ENCODE peak calls at places on chromosomes 3 and 15, in eight cellular contexts. H, S, F, I, G, Z, M and O are unnamed samples.

GRCh38 chr3:154783053-154784037 is 296.8 kb upstream of the MME start:
- DNase-seq in I (no peak), F (no peak), G (no peak), Z (no peak), H (no peak), M (no peak), S (no peak), O (no peak)

GRCh38 chr3:297585-297984 is 101.0 kb downstream of the CHL1 start:
- DNase-seq in I (no peak), M (no peak), F (no peak), Z (no peak), G (no peak), S (no peak), H (no peak), O (no peak)

GRCh38 chr15:69666441-69666882 is 213.8 kb downstream of the RPLP1 start:
- DNase-seq in F (no peak), H (no peak), S (peak), I (peak), Z (peak), G (peak), M (no peak), O (peak)

GRCh38 chr3:52171577-52172261 is 17.5 kb upstream of the POC1A start:
- DNase-seq in M (no peak), I (peak), G (peak), S (no peak), F (no peak), Z (no peak), H (peak), O (no peak)

GRCh38 chr3:8204846-8205624 is 296.6 kb upstream of the LMCD1 start:
- DNase-seq in H (peak), G (no peak), Z (no peak), S (no peak), M (no peak), F (no peak), I (peak), O (no peak)

GRCh38 chr3:21330293-21330692 is 420.7 kb downstream of the ZNF385D start:
- DNase-seq in F (no peak), M (no peak), I (peak), S (no peak), Z (no peak), G (peak), H (no peak), O (no peak)

GRCh38 chr15:36109943-36110658 is 469.3 kb upstream of the CDIN1 start:
- DNase-seq in I (no peak), Z (no peak), H (no peak), M (no peak), S (no peak), F (no peak), G (peak), O (no peak)

GRCh38 chr3:43273429-43273828 is 12.9 kb upstream of the SNRK start:
- DNase-seq in I (no peak), H (no peak), S (no peak), M (no peak), F (no peak), Z (no peak), G (no peak), O (no peak)

GRCh38 chr3:23805881-23806321 is at the start of gene UBE2E1:
- DNase-seq in S (peak), I (peak), M (peak), G (peak), H (peak), Z (peak), F (peak), O (peak)

GRCh38 chr3:144516029-144516428 is 544.4 kb downstream of the DIPK2A start:
- DNase-seq in I (no peak), Z (no peak), S (no peak), M (no peak), H (no peak), G (no peak), F (no peak), O (no peak)

GRCh38 chr3:157429703-157430102 is 6.9 kb upstream of the PTX3 start:
- DNase-seq in H (no peak), S (no peak), G (peak), M (no peak), Z (peak), I (peak), F (no peak), O (no peak)

GRCh38 chr15:80789296-80789695 is 10.1 kb downstream of the CEMIP start:
- DNase-seq in G (peak), F (no peak), M (no peak), S (no peak), Z (no peak), H (no peak), I (peak), O (no peak)

GRCh38 chr15:88932271-88932874 is 19.2 kb upstream of the MFGE8 start:
- DNase-seq in G (no peak), M (no peak), Z (no peak), S (peak), F (no peak), I (no peak), H (no peak), O (no peak)

GRCh38 chr3:126414406-126414805 is 19.7 kb downstream of the CFAP100 start:
- DNase-seq in H (no peak), S (no peak), G (no peak), M (no peak), F (no peak), I (no peak), Z (no peak), O (no peak)

GRCh38 chr3:105868450-105868744 is 415 bp downstream of the CBLB start:
- DNase-seq in G (peak), F (no peak), H (peak), M (peak), S (peak), Z (no peak), I (peak), O (no peak)

GRCh38 chr3:58177747-58178527 is 32.8 kb downstream of the DNASE1L3 start:
- DNase-seq in H (peak), I (peak), G (peak), Z (peak), M (peak), F (peak), S (peak), O (peak)

GRCh38 chr3:192825191-192825590 is 92.5 kb downstream of the MB21D2 start:
- DNase-seq in I (no peak), G (no peak), Z (no peak), S (no peak), M (no peak), F (no peak), H (no peak), O (no peak)